ENCODE peak calls at places on chromosomes 11 and 22, in five cellular contexts. V, H, O, P and I are unnamed samples. For H3K4me1, the result is how much of the 10 kb centered on the place peaks cover.

GRCh38 chr11:57342702-57343101 is 4.5 kb downstream of the P2RX3 start:
- DNase-seq in V (no peak), O (no peak), H (no peak), P (no peak), I (no peak)

GRCh38 chr11:105720096-105720495 is 110.2 kb downstream of the GRIA4 start:
- DNase-seq in V (no peak), P (no peak), O (no peak), H (no peak), I (no peak)

GRCh38 chr11:113562981-113563461 is 87.8 kb upstream of the DRD2 start:
- DNase-seq in O (no peak), H (no peak), P (no peak), V (no peak), I (no peak)

GRCh38 chr22:44392446-44392921 is 79.7 kb upstream of the SHISAL1 start:
- DNase-seq in V (no peak), H (no peak), P (no peak), O (peak), I (peak)

GRCh38 chr22:27223317-27224177 is 566.2 kb downstream of the MIAT start:
- DNase-seq in P (no peak), H (peak), O (no peak), V (no peak), I (no peak)

GRCh38 chr11:112519749-112520148 is 259.1 kb upstream of the PLET1 start:
- DNase-seq in P (no peak), O (no peak), V (no peak), H (no peak), I (no peak)

GRCh38 chr11:832529-833113 is at the start of gene CD151:
- DNase-seq in H (peak), O (no peak), V (peak), P (peak), I (no peak)

GRCh38 chr22:40213478-40213877 is 35.8 kb downstream of the TNRC6B start:
- DNase-seq in O (no peak), V (no peak), P (peak), H (no peak), I (no peak)

GRCh38 chr22:49322861-49323622 is 504.6 kb downstream of the BRD1 start:
- DNase-seq in V (peak), P (peak), O (no peak), H (no peak), I (no peak)

GRCh38 chr22:32059426-32059825 is 16.4 kb downstream of the SLC5A1 start:
- DNase-seq in V (no peak), P (no peak), O (no peak), H (no peak), I (no peak)

GRCh38 chr11:111334495-111335123 is 36.3 kb downstream of the POU2AF3 start:
- DNase-seq in V (peak), O (no peak), H (peak), P (peak), I (no peak)

GRCh38 chr11:88064097-88064705 is 111.0 kb downstream of the RAB38 start:
- DNase-seq in H (no peak), V (no peak), O (no peak), P (no peak), I (no peak)

GRCh38 chr22:42613869-42614268 is 814 bp downstream of the POLDIP3 start:
- DNase-seq in H (no peak), V (no peak), P (no peak), O (no peak), I (no peak)

GRCh38 chr11:92225206-92225562 is 566 bp downstream of the FAT3 start:
- DNase-seq in H (no peak), O (no peak), V (no peak), P (no peak), I (no peak)

GRCh38 chr22:43482310-43482625 is 70.5 kb downstream of the MPPED1 start:
- DNase-seq in H (no peak), P (no peak), V (no peak), O (no peak), I (no peak)

GRCh38 chr11:962743-963142 is 37.1 kb downstream of the AP2A2 start:
- DNase-seq in O (no peak), H (no peak), V (no peak), P (no peak), I (no peak)

GRCh38 chr11:96341237-96342130 is 1.5 kb downstream of the MAML2 start:
- DNase-seq in O (peak), P (peak), H (peak), V (peak), I (peak)

GRCh38 chr11:60844870-60845221 is 2.9 kb downstream of the CCDC86 start:
- DNase-seq in V (no peak), H (no peak), O (no peak), P (peak), I (no peak)

GRCh38 chr11:102914238-102915043 is 39.7 kb upstream of the MMP12 start:
- DNase-seq in V (no peak), O (no peak), P (peak), H (peak), I (no peak)

GRCh38 chr11:11841121-11841604 is 609 bp upstream of the USP47 start:
- DNase-seq in P (no peak), H (peak), O (peak), V (peak), I (no peak)

GRCh38 chr11:116773203-116774112 is 671 bp upstream of the BUD13 start:
- DNase-seq in P (no peak), O (no peak), V (no peak), H (no peak), I (no peak)

DNA sequence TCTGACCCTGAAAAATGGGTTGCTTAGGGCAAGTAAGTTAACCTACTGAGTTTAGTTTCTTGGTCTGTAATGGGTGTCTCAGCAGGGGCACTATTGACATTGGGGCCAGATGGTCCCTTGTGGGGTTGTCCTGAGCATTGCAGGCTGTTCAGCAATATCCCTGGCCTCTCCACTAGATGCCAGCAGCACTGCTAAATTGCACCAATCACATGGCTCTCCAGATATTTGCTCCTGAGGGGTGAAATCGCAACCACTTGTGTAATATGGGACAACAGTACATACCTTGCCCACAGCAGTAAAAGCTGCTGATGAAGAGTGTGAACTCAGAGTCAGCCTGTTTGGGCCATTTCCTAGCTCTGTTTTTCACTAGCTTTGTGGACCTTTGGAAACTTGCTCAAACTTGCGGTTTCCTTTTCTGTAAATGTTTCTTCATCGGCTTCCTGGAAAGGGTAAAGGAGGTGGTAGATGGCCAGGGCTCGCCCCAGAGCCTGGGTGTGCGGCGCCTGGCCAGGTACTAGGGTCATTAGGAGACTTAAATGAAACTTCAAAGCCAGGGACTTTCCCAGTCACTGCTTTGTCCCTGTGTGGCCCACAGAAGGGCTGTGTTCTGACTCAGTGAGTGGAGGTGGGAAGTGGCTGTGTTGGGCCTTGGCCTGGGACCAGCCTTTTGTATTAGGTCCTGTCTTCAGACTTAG is 13.0 kb downstream of the NCF4 start:
- DNase-seq in O (peak), P (peak), H (peak), V (peak), I (peak)
- H3K4me1 ChIP-seq in O (under half), P (under half), H (under half), V (under half), I (under half)

DNA sequence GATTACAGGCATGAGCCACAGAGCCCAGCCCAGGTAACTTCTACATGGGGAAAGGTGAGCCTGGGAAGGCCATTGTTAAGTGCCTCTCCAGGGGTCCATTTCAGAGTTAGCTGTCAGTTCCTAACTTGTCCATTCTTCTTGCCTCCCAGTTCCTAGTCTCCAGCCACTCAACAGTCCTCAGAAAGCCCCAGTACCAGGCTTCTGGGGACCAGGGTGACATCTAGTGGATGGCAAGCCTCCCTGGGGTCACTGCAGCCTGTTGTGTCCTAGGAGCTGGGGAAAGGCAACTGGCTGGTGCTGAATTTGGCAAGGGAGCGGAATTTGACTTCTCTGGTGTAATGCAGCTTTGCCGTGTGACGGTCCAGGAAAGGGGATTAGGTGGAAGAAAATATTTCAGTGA is 2.1 kb downstream of the LGALS12 start:
- DNase-seq in P (peak), H (peak), V (peak), O (peak), I (no peak)
- H3K4me3 ChIP-seq in P (no peak), H (no peak), V (no peak), O (no peak), I (no peak)

GRCh38 chr22:29883045-29883830 is at the start of gene MTMR3:
- DNase-seq in P (peak), H (peak), O (peak), V (peak), I (peak)
- TF ChIP-seq CTCF in P (peak), H (no peak), O (peak), V (no peak), I (no peak)

DNA sequence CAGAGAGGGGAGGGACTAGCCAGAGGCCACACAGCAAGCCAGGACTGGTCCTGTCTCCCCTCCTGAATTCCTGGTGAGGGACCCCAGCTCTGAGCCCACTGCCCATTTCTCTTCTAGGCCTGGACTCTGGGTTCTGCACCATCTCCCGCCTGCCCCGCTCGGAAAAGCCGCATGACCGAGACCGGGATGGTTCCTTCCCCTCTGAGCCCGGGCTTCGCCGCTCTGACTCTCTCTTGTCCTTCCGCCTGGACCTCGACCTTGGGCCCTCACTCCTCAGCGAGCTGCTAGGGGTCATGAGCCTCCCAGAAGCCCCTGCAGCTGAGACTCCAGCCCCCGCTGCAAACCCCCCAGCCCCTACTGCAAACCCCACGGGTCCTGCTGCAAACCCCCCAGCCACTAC is 7.7 kb downstream of the CDC42EP1 start:
- DNase-seq in V (no peak), P (no peak), O (no peak), H (no peak), I (no peak)
- H3K4me1 ChIP-seq in V (half or more), P (under half), O (under half), H (half or more), I (under half)

GRCh38 chr22:39021552-39022250 is 774 bp downstream of the APOBEC3D start:
- DNase-seq in P (no peak), V (no peak), O (no peak), H (no peak), I (no peak)
- H3K4me3 ChIP-seq in P (no peak), V (peak), O (peak), H (no peak), I (peak)

DNA sequence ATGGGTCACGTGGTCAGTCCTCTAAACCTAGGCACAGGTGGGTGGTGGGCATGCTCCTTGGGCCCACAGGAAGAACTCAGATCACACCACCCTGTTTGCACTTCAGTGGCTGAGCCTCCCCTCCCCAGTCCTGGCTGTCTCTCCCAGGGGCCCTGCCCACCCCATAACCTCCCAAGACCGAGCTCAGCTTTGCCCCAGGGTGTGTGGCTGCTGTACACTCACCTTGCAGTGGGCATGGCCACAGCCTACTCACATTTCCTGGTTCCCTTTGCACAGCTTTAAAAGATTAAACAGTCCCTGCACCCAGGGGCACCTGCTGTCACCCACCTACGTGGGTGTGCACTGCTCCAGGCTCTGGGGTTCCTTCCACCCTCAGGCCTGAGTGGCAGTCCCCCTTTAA is 13.8 kb downstream of the TRIOBP start:
- DNase-seq in H (no peak), O (no peak), V (no peak), P (no peak), I (no peak)
- TF ChIP-seq CTCF in H (no peak), O (no peak), V (no peak), P (no peak), I (no peak)

DNA sequence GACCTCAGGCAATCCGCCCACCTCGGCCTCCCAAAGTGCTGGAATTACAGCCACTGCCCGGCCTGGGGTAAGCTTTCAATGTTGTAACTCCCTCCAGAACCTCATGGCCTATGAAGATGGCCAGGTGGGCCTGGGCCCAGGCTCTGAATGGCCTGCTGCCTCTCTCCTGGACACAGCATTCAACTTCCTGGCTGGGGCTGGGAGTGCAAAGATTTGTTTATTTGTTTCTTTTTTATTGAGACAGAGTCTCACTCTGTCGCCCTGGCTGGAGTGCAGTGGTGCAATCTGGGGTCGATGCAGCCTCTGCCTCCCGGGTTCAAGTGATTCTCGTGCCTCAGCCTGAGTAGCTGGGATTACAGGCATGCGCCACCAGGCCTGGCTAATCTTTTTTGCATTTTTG is 513 bp upstream of the TSGA10IP start:
- DNase-seq in H (no peak), P (no peak), V (no peak), O (no peak), I (no peak)
- H3K4me1 ChIP-seq in H (under half), P (under half), V (under half), O (under half), I (under half)

DNA sequence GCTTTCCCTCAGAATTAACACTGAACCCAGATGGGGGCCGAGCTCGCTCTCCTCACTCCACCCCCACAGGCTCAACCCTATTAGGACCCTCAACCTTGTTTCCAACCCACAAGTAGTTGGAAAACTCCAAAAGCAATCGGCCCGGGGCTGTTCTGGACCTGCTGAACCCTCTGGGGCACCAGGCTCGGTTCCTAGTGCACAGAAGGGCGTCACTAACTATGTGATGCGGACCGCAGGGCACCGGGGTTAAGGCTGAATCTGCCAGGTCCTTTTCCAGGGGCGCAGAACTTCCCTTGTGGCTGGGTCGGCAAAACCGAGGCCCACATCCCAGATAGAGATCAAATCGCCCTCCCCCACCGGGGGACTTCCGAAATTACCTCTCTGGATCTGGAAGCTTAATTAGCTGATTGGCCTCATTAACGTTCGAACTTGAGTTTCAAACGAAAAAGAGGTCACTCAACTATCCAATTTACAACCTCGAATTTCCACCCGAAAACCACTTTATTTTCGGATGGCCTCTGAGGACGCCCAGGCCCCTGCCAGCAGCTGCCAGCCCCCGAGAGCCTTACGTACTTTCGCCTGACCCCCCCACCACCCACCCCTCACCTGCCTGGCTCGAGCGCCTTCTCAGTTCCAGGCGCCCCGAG is 1.7 kb downstream of the SHANK2 start:
- DNase-seq in P (no peak), O (no peak), V (peak), H (no peak), I (no peak)
- H3K4me3 ChIP-seq in P (no peak), O (no peak), V (peak), H (peak), I (no peak)

GRCh38 chr11:119602745-119603373 is 126.1 kb downstream of the NECTIN1 start:
- DNase-seq in O (no peak), H (no peak), V (no peak), P (no peak), I (no peak)
- TF ChIP-seq CTCF in O (no peak), H (no peak), V (no peak), P (no peak), I (no peak)